ENCODE peak calls at places on chromosomes 5 and 9, in seven cellular contexts. C is heart left ventricle, Y is ovary, R is testis, B is HCT116, F is HepG2, G is right atrium auricular region. A is an unnamed sample.

GRCh38 chr9:106941901-106942300 is 78.9 kb downstream of the ZNF462 start:
- DNase-seq in C (no peak), Y (no peak), R (no peak), B (no peak), F (no peak), G (no peak), A (no peak)

GRCh38 chr9:130872058-130872453 is 24.6 kb downstream of the QRFP start:
- DNase-seq in C (no peak), Y (no peak), R (no peak), B (no peak), F (no peak), G (no peak), A (no peak)

GRCh38 chr5:80977764-80978163 is 17.6 kb downstream of the RASGRF2 start:
- DNase-seq in C (no peak), Y (no peak), R (no peak), B (no peak), F (no peak), G (no peak), A (no peak)

GRCh38 chr5:40220260-40220659 is 459.5 kb upstream of the PTGER4 start:
- DNase-seq in C (no peak), Y (no peak), R (no peak), B (no peak), F (no peak), G (no peak), A (no peak)

GRCh38 chr9:127123239-127123935 is 952 bp upstream of the ANGPTL2 start:
- DNase-seq in C (no peak), Y (peak; percentile 85), R (peak; percentile 61), B (no peak), F (no peak), G (no peak), A (no peak)

GRCh38 chr5:76081811-76082783 is 1.1 kb upstream of the SV2C start:
- DNase-seq in C (no peak), Y (no peak), R (no peak), B (no peak), F (no peak), G (no peak), A (no peak)

GRCh38 chr5:150945501-150945900 is 40.7 kb upstream of the ZNF300 start:
- DNase-seq in C (no peak), Y (no peak), R (no peak), B (no peak), F (no peak), G (no peak), A (no peak)

GRCh38 chr9:120783611-120784047 is 9.6 kb downstream of the FBXW2 start:
- DNase-seq in C (no peak), Y (no peak), R (no peak), B (no peak), F (peak; percentile 87), G (no peak), A (no peak)

GRCh38 chr9:42388146-42388690 is 204.8 kb downstream of the SPATA31A6 start:
- DNase-seq in C (no peak), Y (no peak), R (no peak), B (no peak), F (no peak), G (no peak), A (no peak)

GRCh38 chr5:100691545-100691944 is 156.4 kb downstream of the FAM174A start:
- DNase-seq in C (no peak), Y (no peak), R (no peak), B (no peak), F (no peak), G (no peak), A (no peak)

GRCh38 chr9:116073826-116074225 is 79.8 kb upstream of the PAPPA start:
- DNase-seq in C (no peak), Y (no peak), R (no peak), B (no peak), F (no peak), G (no peak), A (no peak)

GRCh38 chr9:71819115-71819739 is 50.9 kb upstream of the CEMIP2 start:
- DNase-seq in C (peak; percentile 25), Y (peak; percentile 33), R (peak; percentile 52), B (peak; percentile 10), F (peak; percentile 16), G (no peak), A (no peak)

GRCh38 chr5:149221731-149222342 is 49.8 kb upstream of the AFAP1L1 start:
- DNase-seq in C (no peak), Y (no peak), R (no peak), B (no peak), F (no peak), G (no peak), A (no peak)

GRCh38 chr9:133585481-133586367 is 23.5 kb downstream of the FAM163B start:
- DNase-seq in C (no peak), Y (no peak), R (no peak), B (no peak), F (no peak), G (no peak), A (no peak)

DNA sequence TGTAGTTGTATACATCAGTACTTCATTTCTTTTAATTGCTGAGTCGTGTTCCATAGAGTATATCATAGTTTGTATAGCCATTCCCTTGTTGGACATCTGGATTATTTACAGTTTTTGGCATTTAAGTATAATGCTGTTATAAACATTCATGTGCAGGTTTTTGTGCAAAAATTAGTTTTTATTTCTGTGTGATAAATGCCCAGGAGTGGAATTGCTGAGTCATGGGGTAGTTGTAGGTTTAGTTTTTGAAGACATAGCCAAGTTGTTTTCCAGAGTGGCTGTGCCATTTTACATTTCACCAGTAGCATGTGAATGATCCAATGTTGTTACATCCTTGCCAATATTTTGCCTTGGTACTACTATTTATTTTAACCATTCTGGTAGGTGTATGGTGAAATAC is 12.5 kb downstream of the ZNF354B start:
- DNase-seq in C (no peak), Y (no peak), R (no peak), B (no peak), F (no peak), G (no peak), A (no peak)
- H3K9me3 ChIP-seq in C (peaks cover 43% of the 10 kb centered on the region), Y (no peaks in the 10 kb centered on the region), R (no peaks in the 10 kb centered on the region), B (peaks cover 4% of the 10 kb centered on the region), F (peaks cover 46% of the 10 kb centered on the region), G (peaks cover 45% of the 10 kb centered on the region), A (no peaks in the 10 kb centered on the region)

GRCh38 chr5:182126-182525 is 9.2 kb upstream of the LRRC14B start:
- DNase-seq in C (no peak), Y (peak; percentile 17), R (no peak), B (no peak), F (no peak), G (no peak), A (no peak)

GRCh38 chr5:180286-180918 is 10.9 kb upstream of the LRRC14B start:
- DNase-seq in C (no peak), Y (no peak), R (no peak), B (no peak), F (no peak), G (no peak), A (no peak)

GRCh38 chr5:179401-179800 is 11.9 kb upstream of the LRRC14B start:
- DNase-seq in C (no peak), Y (no peak), R (no peak), B (no peak), F (no peak), G (no peak), A (no peak)

GRCh38 chr5:181160-181559 is 10.1 kb upstream of the LRRC14B start:
- DNase-seq in C (no peak), Y (peak; percentile 11), R (no peak), B (no peak), F (no peak), G (no peak), A (no peak)

GRCh38 chr5:181566-181965 is 9.7 kb upstream of the LRRC14B start:
- DNase-seq in C (no peak), Y (peak; percentile 28), R (no peak), B (no peak), F (no peak), G (no peak), A (no peak)
- TF ChIP-seq CTCF in C (no peak), Y (no peak), R (no peak), B (no peak), F (no peak), G (no peak), A (no peak)

GRCh38 chr9:122392714-122393113 is 21.9 kb downstream of the PTGS1 start:
- DNase-seq in C (no peak), Y (no peak), R (no peak), B (no peak), F (no peak), G (no peak), A (peak; percentile 14)
- H3K9me3 ChIP-seq in C (no peaks in the 10 kb centered on the region), Y (no peaks in the 10 kb centered on the region), R (no peaks in the 10 kb centered on the region), B (no peaks in the 10 kb centered on the region), F (no peaks in the 10 kb centered on the region), G (no peaks in the 10 kb centered on the region), A (no peaks in the 10 kb centered on the region)

GRCh38 chr9:696332-697090 is 145.0 kb upstream of the DMRT1 start:
- DNase-seq in C (peak; percentile 43), Y (no peak), R (peak; percentile 63), B (no peak), F (peak; percentile 44), G (peak; percentile 75), A (no peak)
- TF ChIP-seq CTCF in C (no peak), Y (no peak), R (no peak), B (no peak), F (peak; percentile 12), G (peak; percentile 35), A (no peak)

GRCh38 chr9:970310-971002 is 6.0 kb upstream of the DMRT3 start:
- DNase-seq in C (no peak), Y (no peak), R (peak; percentile 20), B (no peak), F (no peak), G (no peak), A (no peak)
- H3K9me3 ChIP-seq in C (no peaks in the 10 kb centered on the region), Y (no peaks in the 10 kb centered on the region), R (no peaks in the 10 kb centered on the region), B (no peaks in the 10 kb centered on the region), F (no peaks in the 10 kb centered on the region), G (no peaks in the 10 kb centered on the region), A (no peaks in the 10 kb centered on the region)

DNA sequence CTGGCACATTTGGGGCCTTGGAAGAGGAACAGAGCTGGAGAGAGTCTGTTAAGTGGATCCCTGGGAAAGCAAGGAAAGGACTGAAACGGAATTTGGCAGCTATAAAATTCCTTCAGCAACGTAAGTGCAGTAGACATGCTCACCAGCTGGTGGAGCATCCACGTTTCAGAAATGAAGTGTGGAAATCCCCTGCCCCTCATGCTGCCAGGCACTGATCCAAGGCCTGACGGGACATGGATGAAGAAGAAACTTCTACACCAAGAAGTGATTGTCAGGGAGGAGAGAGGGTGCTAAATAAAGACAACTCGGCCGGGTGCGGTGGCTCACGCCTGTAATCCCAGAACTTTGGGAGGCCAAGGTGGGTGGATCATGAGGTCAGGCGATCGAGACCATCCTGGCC is 209.3 kb downstream of the ROR2 start:
- DNase-seq in C (no peak), Y (peak; percentile 73), R (peak; percentile 38), B (no peak), F (no peak), G (peak; percentile 64), A (no peak)
- TF ChIP-seq CTCF in C (no peak), Y (peak; percentile 35), R (no peak), B (peak; percentile 6), F (no peak), G (peak; percentile 42), A (no peak)